ENCODE peak calls at places on chromosomes 6 and 20, in nine cellular contexts. Z is endothelial cell of umbilical vein, Q is fibroblast of lung, M is adrenal gland, X is HCT116, J is left lung, U is mesenchymal stem cell, W is heart right ventricle, E is aorta. P is an unnamed sample.

GRCh38 chr20:58921564-58921963 is 59.5 kb upstream of the NELFCD start:
- DNase-seq in Z (no peak), Q (no peak), M (no peak), X (no peak), J (no peak), U (no peak), W (no peak), E (no peak), P (no peak)

GRCh38 chr20:57947421-57948176 is 237.8 kb upstream of the PMEPA1 start:
- DNase-seq in Z (no peak), Q (peak; percentile 92), M (no peak), X (no peak), J (no peak), U (no peak), W (peak; percentile 56), E (no peak), P (no peak)

GRCh38 chr20:37986063-37986858 is 47.0 kb downstream of the TTI1 start:
- DNase-seq in Z (no peak), Q (no peak), M (no peak), X (no peak), J (no peak), U (no peak), W (no peak), E (no peak), P (no peak)

GRCh38 chr6:162973141-162973872 is 245.5 kb downstream of the PACRG start:
- DNase-seq in Z (no peak), Q (no peak), M (no peak), X (no peak), J (no peak), U (no peak), W (no peak), E (no peak), P (no peak)

GRCh38 chr6:90375681-90376439 is 79.2 kb upstream of the BACH2 start:
- DNase-seq in Z (no peak), Q (peak; percentile 94), M (no peak), X (no peak), J (no peak), U (peak; percentile 76), W (peak; percentile 14), E (no peak), P (no peak)

GRCh38 chr6:135251416-135251815 is 70.3 kb downstream of the MYB start:
- DNase-seq in Z (no peak), Q (no peak), M (no peak), X (no peak), J (no peak), U (no peak), W (no peak), E (no peak), P (peak; percentile 74)

GRCh38 chr6:19851273-19852089 is 14.3 kb downstream of the ID4 start:
- DNase-seq in Z (peak; percentile 31), Q (peak; percentile 79), M (peak; percentile 38), X (peak; percentile 49), J (no peak), U (peak; percentile 79), W (peak; percentile 21), E (no peak), P (peak; percentile 14)

GRCh38 chr6:100176951-100177710 is 183.1 kb upstream of the MCHR2 start:
- DNase-seq in Z (no peak), Q (peak; percentile 2), M (no peak), X (no peak), J (no peak), U (no peak), W (no peak), E (no peak), P (no peak)

GRCh38 chr6:13243033-13243432 is 85.3 kb downstream of the TBC1D7 start:
- DNase-seq in Z (no peak), Q (peak; percentile 69), M (no peak), X (no peak), J (no peak), U (peak; percentile 62), W (no peak), E (no peak), P (no peak)

GRCh38 chr6:149323925-149324324 is 6.4 kb downstream of the TAB2 start:
- DNase-seq in Z (no peak), Q (no peak), M (no peak), X (no peak), J (no peak), U (no peak), W (no peak), E (no peak), P (no peak)
- H3K4me1 ChIP-seq in Z (peaks cover 9% of the 10 kb centered on the region), Q (peaks cover 4% of the 10 kb centered on the region), M (peaks cover 94% of the 10 kb centered on the region), X (peaks cover 14% of the 10 kb centered on the region), J (peaks cover 81% of the 10 kb centered on the region), U (peaks cover 9% of the 10 kb centered on the region), W (peaks cover 67% of the 10 kb centered on the region), E (no peaks in the 10 kb centered on the region), P (peaks cover 92% of the 10 kb centered on the region)

GRCh38 chr6:111734068-111734825 is 128.6 kb upstream of the TRAF3IP2 start:
- DNase-seq in Z (peak; percentile 32), Q (peak; percentile 17), M (no peak), X (no peak), J (no peak), U (peak; percentile 43), W (no peak), E (no peak), P (no peak)
- H3K4me1 ChIP-seq in Z (peaks cover 12% of the 10 kb centered on the region), Q (peaks cover 2% of the 10 kb centered on the region), M (no peaks in the 10 kb centered on the region), X (no peaks in the 10 kb centered on the region), J (peaks cover 26% of the 10 kb centered on the region), U (peaks cover 16% of the 10 kb centered on the region), W (peaks cover 76% of the 10 kb centered on the region), E (no peaks in the 10 kb centered on the region), P (no peaks in the 10 kb centered on the region)

DNA sequence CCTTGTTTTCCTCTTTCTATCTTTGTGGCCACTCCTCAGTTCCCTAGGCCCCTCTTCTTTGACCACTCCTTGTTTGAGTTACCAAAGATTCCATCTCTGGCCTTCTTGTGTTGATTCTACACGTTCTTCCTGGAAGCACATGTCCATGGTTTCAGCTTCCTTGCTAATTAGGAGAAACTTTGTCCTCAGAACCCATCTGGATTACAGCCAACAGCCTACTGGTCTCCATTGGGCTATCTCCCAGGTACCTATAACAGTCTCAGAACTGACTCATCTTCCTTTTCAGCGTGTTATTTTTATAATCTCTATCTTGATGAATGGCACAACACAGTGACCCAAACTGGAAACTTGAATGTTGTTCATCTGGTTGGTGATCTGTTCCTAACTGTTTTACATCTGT is 17.5 kb downstream of the PTPRA start:
- DNase-seq in Z (peak; percentile 47), Q (peak; percentile 41), M (no peak), X (no peak), J (no peak), U (peak; percentile 33), W (no peak), E (no peak), P (no peak)
- H3K4me1 ChIP-seq in Z (peaks cover 17% of the 10 kb centered on the region), Q (no peaks in the 10 kb centered on the region), M (peaks cover 28% of the 10 kb centered on the region), X (no peaks in the 10 kb centered on the region), J (peaks cover 28% of the 10 kb centered on the region), U (no peaks in the 10 kb centered on the region), W (peaks cover 33% of the 10 kb centered on the region), E (no peaks in the 10 kb centered on the region), P (peaks cover 50% of the 10 kb centered on the region)

GRCh38 chr6:1735239-1735803 is 125.6 kb downstream of the FOXC1 start:
- DNase-seq in Z (no peak), Q (no peak), M (no peak), X (no peak), J (no peak), U (no peak), W (no peak), E (no peak), P (no peak)
- H3K4me1 ChIP-seq in Z (no peaks in the 10 kb centered on the region), Q (no peaks in the 10 kb centered on the region), M (no peaks in the 10 kb centered on the region), X (no peaks in the 10 kb centered on the region), J (no peaks in the 10 kb centered on the region), U (no peaks in the 10 kb centered on the region), W (no peaks in the 10 kb centered on the region), E (no peaks in the 10 kb centered on the region), P (no peaks in the 10 kb centered on the region)

DNA sequence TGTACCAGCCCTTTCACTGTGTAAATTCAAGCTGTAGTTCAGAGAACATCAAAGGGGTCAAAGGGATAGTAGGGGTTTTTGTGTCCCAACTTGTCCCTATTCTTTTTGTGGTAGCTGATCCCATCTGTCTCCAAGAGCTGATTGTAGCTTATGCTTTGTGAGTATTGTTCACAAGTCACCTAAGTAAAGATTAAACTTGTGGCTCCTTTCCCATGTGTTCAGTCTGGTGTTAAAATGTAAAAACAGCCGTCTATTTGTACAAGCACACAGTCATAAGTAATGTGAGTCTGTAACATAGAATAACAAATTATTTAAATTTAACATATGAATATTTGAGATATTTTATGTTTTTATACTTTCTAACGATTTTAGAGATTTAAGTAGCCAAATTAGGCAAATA is 185.0 kb downstream of the CENPW start:
- DNase-seq in Z (no peak), Q (no peak), M (no peak), X (no peak), J (no peak), U (no peak), W (no peak), E (no peak), P (no peak)
- H3K4me1 ChIP-seq in Z (no peaks in the 10 kb centered on the region), Q (no peaks in the 10 kb centered on the region), M (no peaks in the 10 kb centered on the region), X (no peaks in the 10 kb centered on the region), J (no peaks in the 10 kb centered on the region), U (no peaks in the 10 kb centered on the region), W (no peaks in the 10 kb centered on the region), E (no peaks in the 10 kb centered on the region), P (peaks cover 4% of the 10 kb centered on the region)

GRCh38 chr6:106569444-106569843 is 59.9 kb downstream of the RTN4IP1 start:
- DNase-seq in Z (no peak), Q (peak; percentile 17), M (no peak), X (no peak), J (no peak), U (no peak), W (no peak), E (no peak), P (no peak)

GRCh38 chr6:106572875-106573575 is 56.3 kb downstream of the RTN4IP1 start:
- DNase-seq in Z (no peak), Q (no peak), M (no peak), X (no peak), J (no peak), U (no peak), W (no peak), E (no peak), P (no peak)

GRCh38 chr6:106574729-106575458 is 54.4 kb downstream of the RTN4IP1 start:
- DNase-seq in Z (peak; percentile 61), Q (peak; percentile 88), M (peak; percentile 89), X (peak; percentile 73), J (no peak), U (peak; percentile 85), W (no peak), E (peak; percentile 50), P (no peak)

GRCh38 chr6:106568518-106568917 is 60.8 kb downstream of the RTN4IP1 start:
- DNase-seq in Z (no peak), Q (peak; percentile 30), M (no peak), X (no peak), J (no peak), U (no peak), W (no peak), E (no peak), P (no peak)

GRCh38 chr6:106572436-106572835 is 56.9 kb downstream of the RTN4IP1 start:
- DNase-seq in Z (no peak), Q (no peak), M (no peak), X (no peak), J (no peak), U (no peak), W (no peak), E (no peak), P (no peak)
- H3K4me1 ChIP-seq in Z (peaks cover 9% of the 10 kb centered on the region), Q (peaks cover 9% of the 10 kb centered on the region), M (peaks cover 11% of the 10 kb centered on the region), X (peaks cover 4% of the 10 kb centered on the region), J (peaks cover 16% of the 10 kb centered on the region), U (peaks cover 7% of the 10 kb centered on the region), W (no peaks in the 10 kb centered on the region), E (no peaks in the 10 kb centered on the region), P (no peaks in the 10 kb centered on the region)